ENCODE peak calls at places on chromosomes 16 and 17, in ten cellular contexts. One of them, this sample, is unnamed. For H3K36me3, the result is how much of the 10 kb centered on the place peaks cover.

GRCh38 chr17:50840311-50840851 is 5.0 kb downstream of the WFIKKN2 start:
- DNase-seq in Karpas-422: no peak
- DNase-seq in neural progenitor cell: no peak
- DNase-seq in aorta: no peak
- DNase-seq in IMR-90: no peak
- DNase-seq in thoracic aorta: no peak
- DNase-seq in mucosa of descending colon: no peak
- DNase-seq in left lung: no peak
- DNase-seq in PC-9: no peak
- DNase-seq in heart right ventricle: no peak
- DNase-seq in this sample: no peak

GRCh38 chr16:82954224-82954929 is 327.6 kb downstream of the CDH13 start:
- DNase-seq in thoracic aorta: no peak
- DNase-seq in aorta: no peak
- DNase-seq in PC-9: no peak
- DNase-seq in neural progenitor cell: no peak
- DNase-seq in mucosa of descending colon: no peak
- DNase-seq in Karpas-422: peak
- DNase-seq in left lung: no peak
- DNase-seq in heart right ventricle: no peak
- DNase-seq in IMR-90: peak
- DNase-seq in this sample: no peak

GRCh38 chr16:48500981-48501380 is 109.0 kb downstream of the N4BP1 start:
- DNase-seq in left lung: no peak
- DNase-seq in mucosa of descending colon: no peak
- DNase-seq in neural progenitor cell: no peak
- DNase-seq in thoracic aorta: no peak
- DNase-seq in aorta: no peak
- DNase-seq in IMR-90: no peak
- DNase-seq in heart right ventricle: no peak
- DNase-seq in PC-9: no peak
- DNase-seq in Karpas-422: no peak
- DNase-seq in this sample: no peak

GRCh38 chr17:46979023-46979870 is at the start of gene RPRML:
- DNase-seq in mucosa of descending colon: peak
- DNase-seq in neural progenitor cell: peak
- DNase-seq in heart right ventricle: peak
- DNase-seq in IMR-90: no peak
- DNase-seq in aorta: peak
- DNase-seq in thoracic aorta: no peak
- DNase-seq in left lung: no peak
- DNase-seq in PC-9: peak
- DNase-seq in Karpas-422: no peak
- DNase-seq in this sample: no peak

GRCh38 chr17:40121886-40122465 is at the start of gene MSL1:
- DNase-seq in IMR-90: peak
- DNase-seq in aorta: peak
- DNase-seq in heart right ventricle: peak
- DNase-seq in Karpas-422: peak
- DNase-seq in mucosa of descending colon: peak
- DNase-seq in thoracic aorta: no peak
- DNase-seq in left lung: peak
- DNase-seq in PC-9: peak
- DNase-seq in neural progenitor cell: peak
- DNase-seq in this sample: peak

GRCh38 chr16:54094641-54095040 is 191.9 kb downstream of the IRX3 start:
- DNase-seq in heart right ventricle: no peak
- DNase-seq in neural progenitor cell: no peak
- DNase-seq in mucosa of descending colon: no peak
- DNase-seq in left lung: no peak
- DNase-seq in Karpas-422: no peak
- DNase-seq in IMR-90: no peak
- DNase-seq in PC-9: no peak
- DNase-seq in aorta: no peak
- DNase-seq in thoracic aorta: no peak
- DNase-seq in this sample: no peak

GRCh38 chr17:57898487-57899311 is 48.9 kb upstream of the MRPS23 start:
- DNase-seq in Karpas-422: no peak
- DNase-seq in thoracic aorta: no peak
- DNase-seq in aorta: peak
- DNase-seq in PC-9: peak
- DNase-seq in mucosa of descending colon: peak
- DNase-seq in neural progenitor cell: peak
- DNase-seq in heart right ventricle: peak
- DNase-seq in IMR-90: peak
- DNase-seq in left lung: peak
- DNase-seq in this sample: no peak

GRCh38 chr17:16374129-16374528 is 6.8 kb upstream of the UBB start:
- DNase-seq in aorta: peak
- DNase-seq in left lung: no peak
- DNase-seq in neural progenitor cell: no peak
- DNase-seq in heart right ventricle: no peak
- DNase-seq in PC-9: no peak
- DNase-seq in Karpas-422: no peak
- DNase-seq in thoracic aorta: peak
- DNase-seq in mucosa of descending colon: no peak
- DNase-seq in IMR-90: peak
- DNase-seq in this sample: peak

GRCh38 chr17:64016974-64017373 is 3.5 kb downstream of the ICAM2 start:
- DNase-seq in IMR-90: no peak
- DNase-seq in neural progenitor cell: no peak
- DNase-seq in PC-9: no peak
- DNase-seq in heart right ventricle: no peak
- DNase-seq in thoracic aorta: no peak
- DNase-seq in mucosa of descending colon: no peak
- DNase-seq in Karpas-422: no peak
- DNase-seq in left lung: no peak
- DNase-seq in aorta: no peak
- DNase-seq in this sample: no peak

GRCh38 chr17:64019486-64020067 is 856 bp downstream of the ICAM2 start:
- DNase-seq in PC-9: no peak
- DNase-seq in heart right ventricle: no peak
- DNase-seq in Karpas-422: no peak
- DNase-seq in neural progenitor cell: no peak
- DNase-seq in mucosa of descending colon: no peak
- DNase-seq in IMR-90: no peak
- DNase-seq in aorta: no peak
- DNase-seq in left lung: no peak
- DNase-seq in thoracic aorta: no peak
- DNase-seq in this sample: no peak

GRCh38 chr17:64016248-64016784 is 4.1 kb downstream of the ICAM2 start:
- DNase-seq in left lung: no peak
- DNase-seq in thoracic aorta: no peak
- DNase-seq in PC-9: no peak
- DNase-seq in Karpas-422: no peak
- DNase-seq in mucosa of descending colon: no peak
- DNase-seq in aorta: no peak
- DNase-seq in heart right ventricle: no peak
- DNase-seq in neural progenitor cell: no peak
- DNase-seq in IMR-90: no peak
- DNase-seq in this sample: no peak

GRCh38 chr17:64017381-64017980 is 3.0 kb downstream of the ICAM2 start:
- DNase-seq in aorta: no peak
- DNase-seq in PC-9: no peak
- DNase-seq in left lung: no peak
- DNase-seq in neural progenitor cell: no peak
- DNase-seq in mucosa of descending colon: no peak
- DNase-seq in thoracic aorta: no peak
- DNase-seq in IMR-90: no peak
- DNase-seq in heart right ventricle: no peak
- DNase-seq in Karpas-422: no peak
- DNase-seq in this sample: no peak

DNA sequence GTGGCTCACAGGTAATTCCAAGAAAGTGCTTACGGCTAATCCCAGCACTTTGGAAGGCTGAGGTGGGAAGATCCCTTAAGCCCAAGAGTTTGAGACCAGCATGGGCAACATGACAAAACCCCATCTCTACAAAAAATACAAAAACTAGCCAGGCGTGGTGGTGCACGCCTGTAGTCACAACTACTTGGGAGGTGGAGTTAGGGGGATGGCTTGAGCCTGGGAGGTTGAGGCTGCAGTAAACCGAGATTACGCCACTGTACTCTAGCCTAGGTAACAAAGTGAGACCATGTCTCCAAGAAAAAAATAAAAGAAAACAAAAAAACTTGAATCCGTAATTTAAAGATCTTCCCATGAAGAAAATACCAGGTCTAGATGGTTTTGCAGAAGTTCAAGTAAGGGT is 5.0 kb downstream of the ICAM2 start:
- DNase-seq in mucosa of descending colon: no peak
- DNase-seq in heart right ventricle: no peak
- DNase-seq in aorta: no peak
- DNase-seq in neural progenitor cell: no peak
- DNase-seq in Karpas-422: no peak
- DNase-seq in PC-9: no peak
- DNase-seq in thoracic aorta: no peak
- DNase-seq in IMR-90: no peak
- DNase-seq in left lung: no peak
- DNase-seq in this sample: no peak
- H3K4me3 ChIP-seq in mucosa of descending colon: no peak
- H3K4me3 ChIP-seq in heart right ventricle: peak
- H3K4me3 ChIP-seq in aorta: no peak
- H3K4me3 ChIP-seq in neural progenitor cell: no peak
- H3K4me3 ChIP-seq in Karpas-422: no peak
- H3K4me3 ChIP-seq in PC-9: no peak
- H3K4me3 ChIP-seq in thoracic aorta: no peak
- H3K4me3 ChIP-seq in IMR-90: no peak
- H3K4me3 ChIP-seq in left lung: no peak
- H3K4me3 ChIP-seq in this sample: no peak

DNA sequence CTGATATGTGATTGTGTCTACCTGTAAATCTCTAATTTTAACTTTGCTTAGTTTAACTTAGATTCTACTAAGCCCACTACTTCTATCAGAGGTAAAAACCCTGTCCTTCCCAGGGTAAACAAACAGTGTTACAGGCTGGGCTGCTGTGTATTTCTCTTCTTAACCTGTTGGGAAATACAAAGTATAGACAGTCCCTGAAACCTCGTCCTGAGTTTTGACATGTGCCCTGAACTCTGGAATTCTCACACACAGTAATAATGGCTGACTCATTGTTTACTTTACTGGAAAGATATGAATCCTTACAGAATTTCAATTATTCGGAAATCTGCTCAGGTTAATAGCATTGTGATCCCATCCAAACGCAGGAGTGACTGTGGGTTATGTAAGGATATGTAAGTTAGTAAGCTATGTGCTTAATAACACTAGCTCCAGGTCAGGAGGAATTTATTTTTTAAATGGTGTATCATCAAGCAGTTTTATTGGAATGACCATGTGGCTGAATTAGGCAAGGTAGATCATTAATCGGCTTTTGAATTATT is 199.0 kb downstream of the TMEM114 start:
- DNase-seq in PC-9: no peak
- DNase-seq in IMR-90: no peak
- DNase-seq in mucosa of descending colon: no peak
- DNase-seq in left lung: no peak
- DNase-seq in neural progenitor cell: no peak
- DNase-seq in aorta: no peak
- DNase-seq in Karpas-422: no peak
- DNase-seq in heart right ventricle: no peak
- DNase-seq in thoracic aorta: no peak
- DNase-seq in this sample: peak
- H3K36me3 ChIP-seq in PC-9: under half
- H3K36me3 ChIP-seq in IMR-90: under half
- H3K36me3 ChIP-seq in mucosa of descending colon: under half
- H3K36me3 ChIP-seq in left lung: under half
- H3K36me3 ChIP-seq in neural progenitor cell: under half
- H3K36me3 ChIP-seq in aorta: under half
- H3K36me3 ChIP-seq in Karpas-422: under half
- H3K36me3 ChIP-seq in heart right ventricle: under half
- H3K36me3 ChIP-seq in thoracic aorta: under half
- H3K36me3 ChIP-seq in this sample: under half

DNA sequence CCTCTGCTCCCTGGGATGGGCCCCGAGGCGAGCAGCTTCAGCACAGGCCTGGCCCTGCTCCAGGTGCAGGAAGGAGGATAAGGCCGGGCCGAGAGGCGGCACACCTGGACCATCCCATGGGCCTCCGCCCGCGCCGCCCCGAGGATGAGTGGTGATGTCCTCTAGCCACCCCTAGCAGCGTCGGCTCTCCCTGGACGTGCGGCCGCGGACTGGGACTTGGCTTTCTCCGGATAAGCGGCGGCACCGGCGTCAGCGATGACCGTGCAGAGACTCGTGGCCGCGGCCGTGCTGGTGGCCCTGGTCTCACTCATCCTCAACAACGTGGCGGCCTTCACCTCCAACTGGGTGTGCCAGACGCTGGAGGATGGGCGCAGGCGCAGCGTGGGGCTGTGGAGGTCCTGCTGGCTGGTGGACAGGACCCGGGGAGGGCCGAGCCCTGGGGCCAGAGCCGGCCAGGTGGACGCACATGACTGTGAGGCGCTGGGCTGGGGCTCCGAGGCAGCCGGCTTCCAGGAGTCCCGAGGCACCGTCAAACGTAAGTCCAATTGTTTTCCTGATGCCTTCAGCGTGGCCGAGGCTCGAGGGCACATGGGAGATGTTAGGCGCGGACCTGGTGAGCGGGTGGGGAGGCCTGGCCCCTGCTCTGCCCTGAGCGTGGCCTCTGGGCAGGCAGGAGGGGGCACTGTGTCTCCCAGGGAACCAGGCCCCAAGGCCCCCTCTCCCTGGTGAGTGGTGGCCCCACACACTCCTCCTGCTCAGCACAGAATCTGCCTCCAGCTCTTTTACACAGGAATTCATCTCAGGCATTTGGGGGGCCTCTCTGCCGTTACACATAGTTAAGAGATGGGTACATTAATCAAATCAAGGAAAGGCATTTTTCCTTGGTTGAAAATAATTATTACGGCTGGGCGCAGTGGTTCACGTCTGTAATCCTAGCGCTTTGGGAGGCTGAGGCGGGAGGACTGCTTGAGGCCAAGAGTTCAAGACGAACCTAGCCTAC is 855 bp downstream of the TMEM204 start:
- DNase-seq in left lung: peak
- DNase-seq in heart right ventricle: peak
- DNase-seq in thoracic aorta: no peak
- DNase-seq in IMR-90: peak
- DNase-seq in mucosa of descending colon: peak
- DNase-seq in PC-9: no peak
- DNase-seq in neural progenitor cell: no peak
- DNase-seq in aorta: no peak
- DNase-seq in Karpas-422: no peak
- DNase-seq in this sample: no peak
- H3K4me3 ChIP-seq in left lung: peak
- H3K4me3 ChIP-seq in heart right ventricle: peak
- H3K4me3 ChIP-seq in thoracic aorta: peak
- H3K4me3 ChIP-seq in IMR-90: peak
- H3K4me3 ChIP-seq in mucosa of descending colon: peak
- H3K4me3 ChIP-seq in PC-9: no peak
- H3K4me3 ChIP-seq in neural progenitor cell: no peak
- H3K4me3 ChIP-seq in aorta: peak
- H3K4me3 ChIP-seq in Karpas-422: no peak
- H3K4me3 ChIP-seq in this sample: peak

DNA sequence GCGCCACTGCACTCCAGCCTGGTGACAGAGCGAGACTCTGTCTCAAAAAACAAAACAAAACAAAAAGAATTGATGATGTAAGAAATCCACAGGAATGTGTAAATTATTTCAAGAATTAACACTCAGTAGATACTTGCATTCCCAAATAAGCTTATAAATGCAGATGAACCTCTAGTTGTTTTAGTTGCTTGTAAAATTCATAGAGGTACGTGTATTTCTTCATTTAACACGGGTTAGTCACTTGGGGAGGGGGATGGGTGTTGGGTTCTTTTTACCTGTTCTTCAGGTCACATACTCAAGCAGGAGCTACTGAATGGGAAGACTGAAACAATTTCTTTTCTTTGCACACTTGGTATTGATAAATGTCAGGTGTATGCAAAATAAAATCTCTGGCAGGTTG is 55.8 kb upstream of the FBXO47 start:
- DNase-seq in neural progenitor cell: no peak
- DNase-seq in Karpas-422: no peak
- DNase-seq in heart right ventricle: no peak
- DNase-seq in thoracic aorta: no peak
- DNase-seq in mucosa of descending colon: no peak
- DNase-seq in PC-9: no peak
- DNase-seq in left lung: no peak
- DNase-seq in IMR-90: no peak
- DNase-seq in aorta: no peak
- DNase-seq in this sample: no peak
- H3K36me3 ChIP-seq in neural progenitor cell: under half
- H3K36me3 ChIP-seq in Karpas-422: under half
- H3K36me3 ChIP-seq in heart right ventricle: under half
- H3K36me3 ChIP-seq in thoracic aorta: under half
- H3K36me3 ChIP-seq in mucosa of descending colon: under half
- H3K36me3 ChIP-seq in PC-9: under half
- H3K36me3 ChIP-seq in left lung: under half
- H3K36me3 ChIP-seq in IMR-90: under half
- H3K36me3 ChIP-seq in aorta: under half
- H3K36me3 ChIP-seq in this sample: under half

This sample was measured in small intestine.